ENCODE peak calls at places on chromosomes 11 and 22, in eight cellular contexts. F is PC-3, E is fibroblast of lung, D is Right ventricle myocardium superior, V is Daoy, T is GM12865, L is mesendoderm, X is DMS 273 treated with DMSO at 0.1 percent for 48 hours. O is an unnamed sample.

GRCh38 chr22:42066133-42066761 is 4.4 kb downstream of the NAGA start:
- DNase-seq in F (no peak), E (no peak), D (peak; percentile 24), V (no peak), T (no peak), L (no peak), X (no peak), O (no peak)

GRCh38 chr11:72671144-72672099 is 2.8 kb downstream of the PDE2A start:
- DNase-seq in F (no peak), E (no peak), D (no peak), V (no peak), T (no peak), L (no peak), X (no peak), O (no peak)

GRCh38 chr11:12724301-12725046 is 50.3 kb downstream of the TEAD1 start:
- DNase-seq in F (peak; percentile 96), E (peak; percentile 91), D (peak; percentile 72), V (peak; percentile 92), T (peak; percentile 90), L (peak; percentile 91), X (no peak), O (peak; percentile 85)

GRCh38 chr11:47907499-47907898 is 59.3 kb upstream of the NUP160 start:
- DNase-seq in F (no peak), E (peak; percentile 61), D (no peak), V (peak; percentile 28), T (no peak), L (no peak), X (no peak), O (no peak)

GRCh38 chr11:121929581-121929980 is 186.4 kb downstream of the BLID start:
- DNase-seq in F (peak; percentile 27), E (peak; percentile 82), D (peak; percentile 55), V (peak; percentile 34), T (no peak), L (peak; percentile 52), X (no peak), O (peak; percentile 21)

GRCh38 chr22:35608088-35608487 is 9.0 kb downstream of the MB start:
- DNase-seq in F (no peak), E (peak; percentile 24), D (no peak), V (no peak), T (no peak), L (no peak), X (no peak), O (no peak)

GRCh38 chr22:23001463-23001862 is 68.9 kb upstream of the GNAZ start:
- DNase-seq in F (no peak), E (no peak), D (no peak), V (no peak), T (no peak), L (no peak), X (no peak), O (no peak)

GRCh38 chr22:48318173-48318572 is 1509.5 kb downstream of the BRD1 start:
- DNase-seq in F (no peak), E (no peak), D (no peak), V (no peak), T (no peak), L (no peak), X (no peak), O (no peak)

GRCh38 chr22:20982563-20982882 is 426 bp downstream of the LZTR1 start:
- DNase-seq in F (no peak), E (no peak), D (no peak), V (no peak), T (no peak), L (no peak), X (no peak), O (no peak)

GRCh38 chr11:46826310-46827044 is 19.6 kb downstream of the CKAP5 start:
- DNase-seq in F (peak; percentile 65), E (peak; percentile 74), D (peak; percentile 91), V (peak; percentile 75), T (peak; percentile 66), L (peak; percentile 91), X (no peak), O (peak; percentile 76)

GRCh38 chr22:39239561-39240423 is 5.0 kb downstream of the PDGFB start:
- DNase-seq in F (peak; percentile 80), E (no peak), D (peak; percentile 40), V (peak; percentile 48), T (no peak), L (no peak), X (no peak), O (no peak)

GRCh38 chr11:84887055-84887629 is 740.0 kb downstream of the DLG2 start:
- DNase-seq in F (no peak), E (peak; percentile 29), D (no peak), V (no peak), T (no peak), L (no peak), X (no peak), O (no peak)

GRCh38 chr22:41288245-41288946 is 2.4 kb upstream of the RANGAP1 start:
- DNase-seq in F (peak; percentile 87), E (peak; percentile 84), D (no peak), V (peak; percentile 83), T (no peak), L (peak; percentile 96), X (no peak), O (no peak)

O was measured in ovary.